ENCODE peak calls at places on chromosome 12, in six cellular contexts. One of them, this sample, is unnamed.
A peak's percentile ranks its signal among the peaks of the same experiment; 100 is the strongest.

GRCh38 chr12:119412811-119413794 is 78.6 kb downstream of the CCDC60 start:
- DNase-seq in CD4-positive, alpha-beta T cell: no peak
- DNase-seq in Karpas-422: peak; percentile 74
- DNase-seq in heart right ventricle: peak; percentile 44
- DNase-seq in CD8-positive, alpha-beta T cell: no peak
- DNase-seq in ovary: peak; percentile 18
- DNase-seq in this sample: peak; percentile 47

GRCh38 chr12:34048714-34049113 is 26.4 kb downstream of the ALG10 start:
- DNase-seq in CD4-positive, alpha-beta T cell: no peak
- DNase-seq in Karpas-422: no peak
- DNase-seq in heart right ventricle: no peak
- DNase-seq in CD8-positive, alpha-beta T cell: no peak
- DNase-seq in ovary: no peak
- DNase-seq in this sample: no peak

GRCh38 chr12:128069359-128069997 is 197.5 kb upstream of the TMEM132C start:
- DNase-seq in CD4-positive, alpha-beta T cell: no peak
- DNase-seq in Karpas-422: peak; percentile 89
- DNase-seq in heart right ventricle: no peak
- DNase-seq in CD8-positive, alpha-beta T cell: no peak
- DNase-seq in ovary: no peak
- DNase-seq in this sample: peak; percentile 0

GRCh38 chr12:21248679-21249078 is 86.0 kb downstream of the SLCO1A2 start:
- DNase-seq in CD4-positive, alpha-beta T cell: no peak
- DNase-seq in Karpas-422: peak; percentile 51
- DNase-seq in heart right ventricle: no peak
- DNase-seq in CD8-positive, alpha-beta T cell: no peak
- DNase-seq in ovary: no peak
- DNase-seq in this sample: no peak

GRCh38 chr12:69141074-69141473 is 98.3 kb upstream of the CPSF6 start:
- DNase-seq in CD4-positive, alpha-beta T cell: no peak
- DNase-seq in Karpas-422: no peak
- DNase-seq in heart right ventricle: no peak
- DNase-seq in CD8-positive, alpha-beta T cell: no peak
- DNase-seq in ovary: no peak
- DNase-seq in this sample: no peak

GRCh38 chr12:107610030-107610859 is 75.4 kb upstream of the PWP1 start:
- DNase-seq in CD4-positive, alpha-beta T cell: no peak
- DNase-seq in Karpas-422: peak; percentile 58
- DNase-seq in heart right ventricle: peak; percentile 19
- DNase-seq in CD8-positive, alpha-beta T cell: no peak
- DNase-seq in ovary: no peak
- DNase-seq in this sample: no peak

GRCh38 chr12:90250041-90250440 is 541.4 kb upstream of the ATP2B1 start:
- DNase-seq in CD4-positive, alpha-beta T cell: no peak
- DNase-seq in Karpas-422: no peak
- DNase-seq in heart right ventricle: no peak
- DNase-seq in CD8-positive, alpha-beta T cell: no peak
- DNase-seq in ovary: no peak
- DNase-seq in this sample: no peak

GRCh38 chr12:123083661-123084571 is 67.0 kb downstream of the PITPNM2 start:
- DNase-seq in CD4-positive, alpha-beta T cell: no peak
- DNase-seq in Karpas-422: peak; percentile 48
- DNase-seq in heart right ventricle: no peak
- DNase-seq in CD8-positive, alpha-beta T cell: no peak
- DNase-seq in ovary: no peak
- DNase-seq in this sample: no peak

GRCh38 chr12:6112004-6112403 is 12.5 kb downstream of the VWF start:
- DNase-seq in CD4-positive, alpha-beta T cell: no peak
- DNase-seq in Karpas-422: no peak
- DNase-seq in heart right ventricle: no peak
- DNase-seq in CD8-positive, alpha-beta T cell: no peak
- DNase-seq in ovary: no peak
- DNase-seq in this sample: no peak

GRCh38 chr12:11719678-11720099 is 70.2 kb downstream of the ETV6 start:
- DNase-seq in CD4-positive, alpha-beta T cell: no peak
- DNase-seq in Karpas-422: no peak
- DNase-seq in heart right ventricle: peak; percentile 31
- DNase-seq in CD8-positive, alpha-beta T cell: no peak
- DNase-seq in ovary: no peak
- DNase-seq in this sample: no peak

GRCh38 chr12:30088259-30088995 is 304.7 kb upstream of the TMTC1 start:
- DNase-seq in CD4-positive, alpha-beta T cell: no peak
- DNase-seq in Karpas-422: no peak
- DNase-seq in heart right ventricle: no peak
- DNase-seq in CD8-positive, alpha-beta T cell: no peak
- DNase-seq in ovary: no peak
- DNase-seq in this sample: no peak

GRCh38 chr12:42774238-42774637 is 184.7 kb upstream of the PRICKLE1 start:
- DNase-seq in CD4-positive, alpha-beta T cell: no peak
- DNase-seq in Karpas-422: no peak
- DNase-seq in heart right ventricle: no peak
- DNase-seq in CD8-positive, alpha-beta T cell: no peak
- DNase-seq in ovary: no peak
- DNase-seq in this sample: no peak

GRCh38 chr12:124357616-124358015 is 62.7 kb downstream of the RFLNA start:
- DNase-seq in CD4-positive, alpha-beta T cell: no peak
- DNase-seq in Karpas-422: no peak
- DNase-seq in heart right ventricle: no peak
- DNase-seq in CD8-positive, alpha-beta T cell: no peak
- DNase-seq in ovary: no peak
- DNase-seq in this sample: no peak

GRCh38 chr12:132413931-132414588 is 75.9 kb upstream of the FBRSL1 start:
- DNase-seq in CD4-positive, alpha-beta T cell: no peak
- DNase-seq in Karpas-422: peak; percentile 56
- DNase-seq in heart right ventricle: no peak
- DNase-seq in CD8-positive, alpha-beta T cell: no peak
- DNase-seq in ovary: no peak
- DNase-seq in this sample: no peak

GRCh38 chr12:119949145-119949544 is 39.9 kb upstream of the BICDL1 start:
- DNase-seq in CD4-positive, alpha-beta T cell: no peak
- DNase-seq in Karpas-422: no peak
- DNase-seq in heart right ventricle: no peak
- DNase-seq in CD8-positive, alpha-beta T cell: no peak
- DNase-seq in ovary: no peak
- DNase-seq in this sample: no peak

GRCh38 chr12:89370411-89370810 is 18.1 kb upstream of the DUSP6 start:
- DNase-seq in CD4-positive, alpha-beta T cell: no peak
- DNase-seq in Karpas-422: no peak
- DNase-seq in heart right ventricle: no peak
- DNase-seq in CD8-positive, alpha-beta T cell: no peak
- DNase-seq in ovary: no peak
- DNase-seq in this sample: no peak

GRCh38 chr12:76558684-76559276 is 791 bp downstream of the OSBPL8 start:
- DNase-seq in CD4-positive, alpha-beta T cell: peak; percentile 71
- DNase-seq in Karpas-422: peak; percentile 78
- DNase-seq in heart right ventricle: peak; percentile 58
- DNase-seq in CD8-positive, alpha-beta T cell: peak; percentile 67
- DNase-seq in ovary: no peak
- DNase-seq in this sample: peak; percentile 49

GRCh38 chr12:9043766-9044165 is 54.4 kb downstream of the KLRG1 start:
- DNase-seq in CD4-positive, alpha-beta T cell: no peak
- DNase-seq in Karpas-422: no peak
- DNase-seq in heart right ventricle: no peak
- DNase-seq in CD8-positive, alpha-beta T cell: no peak
- DNase-seq in ovary: no peak
- DNase-seq in this sample: no peak

GRCh38 chr12:19546027-19546426 is 106.7 kb downstream of the AEBP2 start:
- DNase-seq in CD4-positive, alpha-beta T cell: no peak
- DNase-seq in Karpas-422: no peak
- DNase-seq in heart right ventricle: no peak
- DNase-seq in CD8-positive, alpha-beta T cell: no peak
- DNase-seq in ovary: no peak
- DNase-seq in this sample: no peak

GRCh38 chr12:54411398-54412241 is 7.4 kb downstream of the ITGA5 start:
- DNase-seq in CD4-positive, alpha-beta T cell: peak; percentile 63
- DNase-seq in Karpas-422: peak; percentile 74
- DNase-seq in heart right ventricle: peak; percentile 61
- DNase-seq in CD8-positive, alpha-beta T cell: no peak
- DNase-seq in ovary: no peak
- DNase-seq in this sample: no peak

GRCh38 chr12:110165540-110166159 is 41.5 kb downstream of the IFT81 start:
- DNase-seq in CD4-positive, alpha-beta T cell: no peak
- DNase-seq in Karpas-422: peak; percentile 49
- DNase-seq in heart right ventricle: no peak
- DNase-seq in CD8-positive, alpha-beta T cell: no peak
- DNase-seq in ovary: no peak
- DNase-seq in this sample: no peak

GRCh38 chr12:108418162-108418561 is 79.1 kb upstream of the CMKLR1 start:
- DNase-seq in CD4-positive, alpha-beta T cell: no peak
- DNase-seq in Karpas-422: no peak
- DNase-seq in heart right ventricle: no peak
- DNase-seq in CD8-positive, alpha-beta T cell: no peak
- DNase-seq in ovary: no peak
- DNase-seq in this sample: no peak

GRCh38 chr12:12086331-12086730 is 15.6 kb downstream of the BCL2L14 start:
- DNase-seq in CD4-positive, alpha-beta T cell: no peak
- DNase-seq in Karpas-422: no peak
- DNase-seq in heart right ventricle: no peak
- DNase-seq in CD8-positive, alpha-beta T cell: no peak
- DNase-seq in ovary: no peak
- DNase-seq in this sample: no peak

GRCh38 chr12:31989987-31990386 is 30.8 kb downstream of the RESF1 start:
- DNase-seq in CD4-positive, alpha-beta T cell: no peak
- DNase-seq in Karpas-422: no peak
- DNase-seq in heart right ventricle: no peak
- DNase-seq in CD8-positive, alpha-beta T cell: no peak
- DNase-seq in ovary: no peak
- DNase-seq in this sample: no peak

GRCh38 chr12:110742718-110743570 is at the start of gene PPP1CC:
- DNase-seq in CD4-positive, alpha-beta T cell: peak; percentile 88
- DNase-seq in Karpas-422: peak; percentile 98
- DNase-seq in heart right ventricle: peak; percentile 93
- DNase-seq in CD8-positive, alpha-beta T cell: peak; percentile 89
- DNase-seq in ovary: peak; percentile 95
- DNase-seq in this sample: peak; percentile 92

GRCh38 chr12:109488051-109488665 is 10.7 kb downstream of the UBE3B start:
- DNase-seq in CD4-positive, alpha-beta T cell: no peak
- DNase-seq in Karpas-422: no peak
- DNase-seq in heart right ventricle: no peak
- DNase-seq in CD8-positive, alpha-beta T cell: no peak
- DNase-seq in ovary: no peak
- DNase-seq in this sample: no peak

GRCh38 chr12:1186298-1186697 is 195.3 kb downstream of the ERC1 start:
- DNase-seq in CD4-positive, alpha-beta T cell: no peak
- DNase-seq in Karpas-422: no peak
- DNase-seq in heart right ventricle: no peak
- DNase-seq in CD8-positive, alpha-beta T cell: no peak
- DNase-seq in ovary: no peak
- DNase-seq in this sample: no peak

GRCh38 chr12:31362115-31362758 is 36.3 kb upstream of the SINHCAF start:
- DNase-seq in CD4-positive, alpha-beta T cell: no peak
- DNase-seq in Karpas-422: no peak
- DNase-seq in heart right ventricle: no peak
- DNase-seq in CD8-positive, alpha-beta T cell: no peak
- DNase-seq in ovary: no peak
- DNase-seq in this sample: no peak

GRCh38 chr12:103771466-103771865 is 69.6 kb downstream of the NT5DC3 start:
- DNase-seq in CD4-positive, alpha-beta T cell: no peak
- DNase-seq in Karpas-422: no peak
- DNase-seq in heart right ventricle: no peak
- DNase-seq in CD8-positive, alpha-beta T cell: no peak
- DNase-seq in ovary: peak; percentile 29
- DNase-seq in this sample: no peak

DNA sequence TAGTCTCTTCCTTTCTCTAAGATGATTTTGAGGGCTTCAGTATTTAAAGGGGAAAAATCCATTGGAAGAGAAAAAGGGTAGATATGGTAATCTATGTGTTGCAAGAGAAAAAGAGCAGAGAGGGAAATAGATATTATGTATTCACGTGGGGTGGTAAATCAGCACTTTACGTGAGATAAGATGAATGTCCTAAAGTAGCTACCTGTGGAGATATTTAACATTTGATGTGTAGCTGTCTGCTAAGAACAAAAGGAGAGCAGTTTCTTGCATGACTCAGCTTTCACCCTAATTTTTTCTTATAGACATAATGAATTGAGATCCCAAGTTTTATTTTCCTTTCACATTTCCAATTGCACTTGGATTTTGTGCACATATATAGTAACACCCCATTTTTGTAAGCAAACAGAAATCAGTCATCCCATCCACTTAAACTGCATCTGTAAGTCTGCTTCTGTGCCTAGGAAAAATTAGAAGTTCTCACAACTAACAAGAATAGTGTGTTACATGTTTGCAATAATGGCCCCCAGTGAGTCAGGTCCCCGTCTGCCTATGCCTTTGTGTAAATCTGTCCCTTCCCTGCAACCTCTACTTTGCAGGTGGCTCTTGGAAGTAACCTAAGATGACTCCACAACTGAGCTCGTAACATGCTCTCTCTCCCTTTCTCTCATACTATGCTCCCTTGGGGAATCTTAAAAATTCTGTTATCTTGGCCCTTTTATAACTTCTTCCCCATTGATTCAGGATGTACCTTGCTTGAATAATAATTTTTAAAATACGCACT is 3.6 kb downstream of the TMTC3 start:
- DNase-seq in CD4-positive, alpha-beta T cell: no peak
- DNase-seq in Karpas-422: no peak
- DNase-seq in heart right ventricle: no peak
- DNase-seq in CD8-positive, alpha-beta T cell: no peak
- DNase-seq in ovary: no peak
- DNase-seq in this sample: no peak
- H3K27ac ChIP-seq in CD4-positive, alpha-beta T cell: no peak overlapping the region
- H3K27ac ChIP-seq in Karpas-422: no peak overlapping the region
- H3K27ac ChIP-seq in heart right ventricle: no peak overlapping the region
- H3K27ac ChIP-seq in CD8-positive, alpha-beta T cell: no peak overlapping the region
- H3K27ac ChIP-seq in ovary: no peak overlapping the region
- H3K27ac ChIP-seq in this sample: no peak overlapping the region

GRCh38 chr12:57755454-57756372 is 810 bp downstream of the MARCHF9 start:
- DNase-seq in CD4-positive, alpha-beta T cell: peak; percentile 29
- DNase-seq in Karpas-422: peak; percentile 71
- DNase-seq in heart right ventricle: peak; percentile 32
- DNase-seq in CD8-positive, alpha-beta T cell: no peak
- DNase-seq in ovary: peak; percentile 55
- DNase-seq in this sample: no peak
- H3K27ac ChIP-seq in CD4-positive, alpha-beta T cell: peak overlapping the region; percentile 63
- H3K27ac ChIP-seq in Karpas-422: peak overlapping the region; percentile 80
- H3K27ac ChIP-seq in heart right ventricle: no peak overlapping the region
- H3K27ac ChIP-seq in CD8-positive, alpha-beta T cell: peak overlapping the region; percentile 29
- H3K27ac ChIP-seq in ovary: no peak overlapping the region
- H3K27ac ChIP-seq in this sample: peak overlapping the region; percentile 36

DNA sequence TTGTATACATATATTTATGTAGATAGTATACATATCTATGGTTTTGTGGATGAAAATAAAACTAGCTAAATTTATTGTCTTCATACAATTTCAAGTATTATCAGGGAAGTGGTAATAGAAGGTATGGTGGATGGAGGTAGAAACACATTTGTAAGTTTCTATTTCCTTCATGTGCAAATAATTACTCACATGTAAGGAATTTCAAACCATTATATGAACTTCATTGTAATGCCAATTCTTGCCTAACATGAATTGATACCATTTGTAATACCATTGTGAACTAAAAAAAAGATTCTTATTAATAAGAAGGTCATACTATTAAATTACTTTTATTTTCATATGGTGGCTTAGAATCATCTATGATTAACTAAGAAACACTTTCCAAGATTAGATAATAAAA is 20.1 kb upstream of the PPFIA2 start:
- DNase-seq in CD4-positive, alpha-beta T cell: no peak
- DNase-seq in Karpas-422: no peak
- DNase-seq in heart right ventricle: no peak
- DNase-seq in CD8-positive, alpha-beta T cell: no peak
- DNase-seq in ovary: no peak
- DNase-seq in this sample: no peak
- H3K27ac ChIP-seq in CD4-positive, alpha-beta T cell: no peak overlapping the region
- H3K27ac ChIP-seq in Karpas-422: no peak overlapping the region
- H3K27ac ChIP-seq in heart right ventricle: no peak overlapping the region
- H3K27ac ChIP-seq in CD8-positive, alpha-beta T cell: no peak overlapping the region
- H3K27ac ChIP-seq in ovary: no peak overlapping the region
- H3K27ac ChIP-seq in this sample: no peak overlapping the region

GRCh38 chr12:126156806-126157574 is 1091.8 kb downstream of the AACS start:
- DNase-seq in CD4-positive, alpha-beta T cell: no peak
- DNase-seq in Karpas-422: no peak
- DNase-seq in heart right ventricle: no peak
- DNase-seq in CD8-positive, alpha-beta T cell: no peak
- DNase-seq in ovary: no peak
- DNase-seq in this sample: no peak
- H3K27ac ChIP-seq in CD4-positive, alpha-beta T cell: no peak overlapping the region
- H3K27ac ChIP-seq in Karpas-422: no peak overlapping the region
- H3K27ac ChIP-seq in heart right ventricle: no peak overlapping the region
- H3K27ac ChIP-seq in CD8-positive, alpha-beta T cell: no peak overlapping the region
- H3K27ac ChIP-seq in ovary: no peak overlapping the region
- H3K27ac ChIP-seq in this sample: no peak overlapping the region

This sample was measured in caudate nucleus.